ENCODE peak calls at places on chromosome 3, in four cellular contexts. Q is neural progenitor cell, I is dorsolateral prefrontal cortex, L is progenitor cell of endocrine pancreas. P is an unnamed sample.

GRCh38 chr3:68306571-68306970 is 625.8 kb downstream of the TAFA4 start:
- DNase-seq in L (peak), I (no peak), Q (peak), P (no peak)

GRCh38 chr3:42078686-42079085 is 12.5 kb upstream of the TRAK1 start:
- DNase-seq in Q (no peak), I (no peak), L (no peak), P (no peak)

GRCh38 chr3:46350262-46350565 is 3.7 kb upstream of the CCR2 start:
- DNase-seq in L (no peak), I (no peak), Q (no peak), P (no peak)

GRCh38 chr3:31875437-31875836 is 105.6 kb downstream of the OSBPL10 start:
- DNase-seq in I (no peak), Q (no peak), L (no peak), P (no peak)

GRCh38 chr3:112555535-112556170 is 6.1 kb downstream of the ATG3 start:
- DNase-seq in I (no peak), Q (no peak), L (no peak), P (no peak)

GRCh38 chr3:53252105-53252946 is 3.5 kb downstream of the TKT start:
- DNase-seq in L (no peak), Q (no peak), I (no peak), P (no peak)

GRCh38 chr3:172201136-172201989 is 162.0 kb downstream of the FNDC3B start:
- DNase-seq in I (no peak), L (no peak), Q (no peak), P (peak)

GRCh38 chr3:172709776-172710708 is 825 bp downstream of the NCEH1 start:
- DNase-seq in L (no peak), Q (peak), I (no peak), P (no peak)

GRCh38 chr3:52232279-52233107 is 6.5 kb downstream of the TWF2 start:
- DNase-seq in I (no peak), L (no peak), Q (peak), P (no peak)

GRCh38 chr3:153595186-153595815 is 433.3 kb downstream of the RAP2B start:
- DNase-seq in L (no peak), I (no peak), Q (peak), P (no peak)

GRCh38 chr3:134737520-134737919 is 57.5 kb upstream of the EPHB1 start:
- DNase-seq in I (no peak), L (no peak), Q (no peak), P (no peak)

GRCh38 chr3:146078031-146078430 is 83.0 kb downstream of the PLOD2 start:
- DNase-seq in L (no peak), Q (no peak), I (no peak), P (no peak)

GRCh38 chr3:55128201-55128870 is 200.5 kb upstream of the LRTM1 start:
- DNase-seq in Q (peak), I (no peak), L (no peak), P (peak)

GRCh38 chr3:15498461-15499214 is 22.9 kb downstream of the COLQ start:
- DNase-seq in L (no peak), I (no peak), Q (no peak), P (no peak)

GRCh38 chr3:111864821-111865656 is 6.0 kb downstream of the PHLDB2 start:
- DNase-seq in Q (no peak), I (no peak), L (no peak), P (peak)

GRCh38 chr3:7683431-7683830 is 818.2 kb upstream of the LMCD1 start:
- DNase-seq in I (no peak), Q (no peak), L (no peak), P (no peak)

GRCh38 chr3:23865595-23866396 is 51.0 kb downstream of the NKIRAS1 start:
- DNase-seq in Q (peak), L (no peak), I (no peak), P (no peak)

GRCh38 chr3:51340311-51340829 is 44.7 kb upstream of the MANF start:
- DNase-seq in I (no peak), L (no peak), Q (no peak), P (peak)

GRCh38 chr3:102053375-102053989 is 204.2 kb downstream of the NFKBIZ start:
- DNase-seq in Q (no peak), L (no peak), I (no peak), P (no peak)

GRCh38 chr3:159650751-159651150 is 337.9 kb upstream of the IL12A start:
- DNase-seq in Q (no peak), L (no peak), I (no peak), P (no peak)

GRCh38 chr3:177211503-177212277 is 14.4 kb upstream of the TBL1XR1 start:
- DNase-seq in Q (no peak), L (no peak), I (no peak), P (no peak)

GRCh38 chr3:148943531-148944200 is 47.7 kb upstream of the GYG1 start:
- DNase-seq in L (no peak), Q (peak), I (no peak), P (peak)

GRCh38 chr3:50617096-50617791 is at the start of gene MAPKAPK3:
- DNase-seq in Q (peak), I (no peak), L (no peak), P (no peak)

GRCh38 chr3:19688767-19689166 is 245.2 kb downstream of the EFHB start:
- DNase-seq in I (no peak), Q (peak), L (no peak), P (no peak)

GRCh38 chr3:16402451-16402850 is 111.0 kb downstream of the RFTN1 start:
- DNase-seq in I (no peak), L (no peak), Q (no peak), P (no peak)

GRCh38 chr3:152519376-152519775 is 250.6 kb downstream of the MBNL1 start:
- DNase-seq in L (no peak), Q (no peak), I (no peak), P (no peak)

GRCh38 chr3:29412117-29412516 is 131.2 kb downstream of the RBMS3 start:
- DNase-seq in I (no peak), Q (no peak), L (no peak), P (no peak)

GRCh38 chr3:129349791-129350190 is 71.1 kb downstream of the HMCES start:
- DNase-seq in L (no peak), I (no peak), Q (no peak), P (no peak)

GRCh38 chr3:12796171-12797123 is at the start of gene CAND2:
- DNase-seq in I (no peak), Q (peak), L (peak), P (no peak)

GRCh38 chr3:158568784-158569183 is 2.2 kb upstream of the MLF1 start:
- DNase-seq in Q (no peak), L (no peak), I (no peak), P (no peak)

GRCh38 chr3:14371573-14372474 is 30.6 kb upstream of the SLC6A6 start:
- DNase-seq in L (no peak), I (no peak), Q (no peak), P (no peak)

GRCh38 chr3:14368146-14368545 is 34.3 kb upstream of the SLC6A6 start:
- DNase-seq in I (no peak), L (no peak), Q (no peak), P (no peak)

GRCh38 chr3:14370719-14371572 is 31.5 kb upstream of the SLC6A6 start:
- DNase-seq in L (no peak), Q (no peak), I (no peak), P (no peak)

GRCh38 chr3:14368885-14369284 is 33.5 kb upstream of the SLC6A6 start:
- DNase-seq in I (no peak), Q (no peak), L (no peak), P (no peak)

DNA sequence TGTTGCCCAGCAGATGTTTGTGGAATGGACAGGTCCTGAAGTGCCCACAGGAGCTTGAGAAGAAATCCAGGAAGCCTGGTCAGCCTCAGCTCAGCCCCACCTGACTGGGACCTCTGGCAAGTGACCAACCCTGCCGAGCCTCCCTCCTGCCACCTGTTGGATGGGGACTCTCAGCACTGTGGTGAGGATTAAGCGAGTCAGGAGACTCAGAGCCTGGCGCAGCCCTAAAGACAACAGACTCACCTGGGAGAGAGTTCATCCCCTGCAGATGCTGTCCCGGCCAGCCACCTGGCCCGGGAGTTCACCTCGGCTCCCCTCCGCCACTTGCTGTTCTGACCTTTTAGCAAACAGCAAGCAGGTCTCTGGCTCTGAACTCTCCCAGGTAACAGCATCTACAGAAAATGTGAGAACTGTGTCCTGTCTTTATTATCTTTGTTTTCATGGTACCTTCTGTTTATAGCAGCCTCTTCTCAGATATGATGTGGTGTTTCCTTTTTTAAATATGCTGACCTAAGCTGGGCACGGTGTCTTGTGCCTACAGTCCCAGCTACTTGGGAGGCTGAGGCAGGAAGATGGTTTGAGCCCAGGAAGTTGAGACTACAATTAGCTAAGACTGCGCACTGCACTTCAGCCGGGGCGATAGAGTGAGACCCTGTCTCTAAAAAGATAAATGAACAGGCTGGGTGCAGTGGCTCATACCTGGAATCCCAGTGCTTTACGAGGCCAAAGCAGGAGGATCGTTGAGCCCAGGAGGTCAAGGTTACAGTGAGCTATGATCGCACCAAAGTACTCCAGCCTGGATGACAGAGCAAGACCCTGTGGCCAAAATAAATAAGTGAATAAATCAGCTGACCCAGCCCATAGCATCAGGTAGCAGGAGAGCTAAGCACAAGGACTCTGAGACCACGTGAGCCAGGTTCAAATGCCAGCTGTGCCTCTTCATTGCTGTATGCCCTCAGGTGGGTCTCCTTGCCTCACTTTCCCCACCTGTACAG is 32.4 kb upstream of the SLC6A6 start:
- DNase-seq in I (no peak), Q (peak), L (no peak), P (no peak)
- TF ChIP-seq CTCF in I (no peak), Q (peak), L (peak), P (no peak)

DNA sequence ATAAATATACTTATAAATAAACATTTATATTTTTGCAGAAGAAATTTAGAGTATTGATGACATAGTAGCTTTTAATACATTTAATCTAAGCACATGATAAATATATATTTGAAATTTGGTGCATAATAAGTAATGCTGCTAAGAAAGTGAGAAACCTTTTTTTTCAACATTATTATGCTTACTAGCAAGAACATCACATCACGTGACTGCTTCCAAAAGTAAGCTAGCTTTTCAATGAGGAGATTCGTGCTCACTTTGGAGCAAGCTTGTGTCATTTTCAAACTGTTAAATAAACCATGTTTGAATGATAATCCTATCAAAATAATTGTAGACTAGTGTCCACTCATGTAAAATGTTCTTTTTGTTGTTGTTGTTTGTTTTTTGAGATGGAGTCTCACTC is 109.0 kb upstream of the SLC4A7 start:
- DNase-seq in L (no peak), I (no peak), Q (no peak), P (no peak)
- TF ChIP-seq CTCF in L (no peak), I (no peak), Q (no peak), P (no peak)

GRCh38 chr3:125916376-125916978 is 52.5 kb upstream of the ROPN1B start:
- DNase-seq in L (peak), I (peak), Q (peak), P (peak)
- TF ChIP-seq CTCF in L (peak), I (peak), Q (peak), P (peak)

GRCh38 chr3:87491843-87492242 is 215.5 kb upstream of the POU1F1 start:
- DNase-seq in I (no peak), Q (no peak), L (no peak), P (no peak)

GRCh38 chr3:87498358-87499080 is 222.1 kb upstream of the POU1F1 start:
- DNase-seq in L (no peak), Q (no peak), I (no peak), P (no peak)

GRCh38 chr3:87495946-87496345 is 219.6 kb upstream of the POU1F1 start:
- DNase-seq in Q (no peak), L (no peak), I (no peak), P (no peak)

GRCh38 chr3:87489892-87490291 is 213.5 kb upstream of the POU1F1 start:
- DNase-seq in I (no peak), L (no peak), Q (no peak), P (no peak)

DNA sequence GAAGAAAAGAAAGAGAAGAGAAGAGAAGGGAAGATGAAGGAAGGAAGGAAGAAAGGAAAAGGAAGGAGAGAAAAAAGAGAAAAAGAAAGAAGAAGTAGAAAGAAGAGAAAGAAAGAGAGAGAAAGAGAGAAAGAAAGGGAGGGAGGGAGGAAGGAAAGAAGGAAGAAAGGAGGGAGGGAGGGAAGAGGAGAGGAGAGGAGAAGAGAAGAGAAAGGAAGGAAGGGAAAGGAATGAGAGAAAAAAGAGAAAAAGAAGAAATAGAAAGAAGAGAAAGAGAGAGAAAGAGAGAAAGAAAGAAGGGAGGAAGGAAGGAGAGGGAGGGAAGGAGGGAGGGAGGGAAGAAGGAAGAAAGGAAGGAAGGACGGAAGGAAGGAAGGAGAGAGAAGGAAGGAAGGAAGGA is 217.9 kb upstream of the POU1F1 start:
- DNase-seq in Q (no peak), I (no peak), L (no peak), P (no peak)
- TF ChIP-seq CTCF in Q (no peak), I (no peak), L (no peak), P (no peak)

P was measured in AG04449.